ENCODE peak calls at places on chromosomes 6 and 20, in six cellular contexts. A is NCI-H2081; B is H54; Q is SHP77; J is stimulated activated CD4-positive, alpha-beta T cell treated with anti-CD3 and anti-CD28 coated beads, Interleukin-4, amount 100 ng/mL, for 24 hours; M is HL-60. V is an unnamed sample.

GRCh38 chr6:148747493-148748160 is 797 bp downstream of the UST start:
- DNase-seq in A (peak), B (no peak), Q (no peak), M (no peak), J (peak), V (peak)

GRCh38 chr6:37566209-37566859 is 66.6 kb upstream of the CCDC167 start:
- DNase-seq in A (peak), J (peak), Q (peak), M (no peak), B (peak), V (peak)

GRCh38 chr6:113732384-113732966 is 124.7 kb upstream of the MARCKS start:
- DNase-seq in A (peak), M (no peak), B (no peak), Q (peak), J (no peak), V (peak)

GRCh38 chr20:57638173-57638894 is 18.1 kb upstream of the ZBP1 start:
- DNase-seq in Q (no peak), J (no peak), B (no peak), M (no peak), A (no peak), V (no peak)

GRCh38 chr20:757509-757908 is 10.8 kb downstream of the SLC52A3 start:
- DNase-seq in B (no peak), A (no peak), M (no peak), Q (no peak), J (no peak), V (no peak)

GRCh38 chr6:73004817-73005216 is 220.5 kb downstream of the KHDC1L start:
- DNase-seq in J (no peak), M (no peak), A (no peak), B (no peak), Q (no peak), V (no peak)

GRCh38 chr6:35152067-35152707 is 11.0 kb upstream of the TCP11 start:
- DNase-seq in B (no peak), Q (no peak), A (no peak), M (no peak), J (no peak), V (no peak)

GRCh38 chr6:166333172-166333995 is 9.0 kb downstream of the SFT2D1 start:
- DNase-seq in Q (no peak), B (no peak), A (no peak), M (no peak), J (no peak), V (no peak)

GRCh38 chr6:107611060-107611824 is 121.3 kb downstream of the SOBP start:
- DNase-seq in B (no peak), A (no peak), Q (no peak), J (no peak), M (no peak), V (no peak)

GRCh38 chr6:114342086-114342825 is 567 bp downstream of the HS3ST5 start:
- DNase-seq in M (no peak), J (no peak), B (no peak), Q (no peak), A (no peak), V (no peak)

GRCh38 chr6:134034478-134034877 is 17.9 kb downstream of the SLC2A12 start:
- DNase-seq in J (no peak), B (no peak), M (no peak), Q (no peak), A (no peak), V (no peak)

GRCh38 chr6:82568290-82568993 is 204.8 kb downstream of the TPBG start:
- DNase-seq in J (no peak), M (no peak), Q (peak), B (no peak), A (peak), V (peak)

GRCh38 chr6:293185-294174 is 1.2 kb downstream of the DUSP22 start:
- DNase-seq in B (no peak), M (no peak), Q (no peak), A (no peak), J (peak), V (no peak)

GRCh38 chr6:83098589-83098988 is 31.1 kb downstream of the DOP1A start:
- DNase-seq in J (no peak), M (no peak), B (no peak), Q (no peak), A (no peak), V (no peak)

GRCh38 chr20:23433628-23434027 is 5.9 kb upstream of the CSTL1 start:
- DNase-seq in Q (no peak), J (no peak), M (no peak), A (no peak), B (no peak), V (no peak)

GRCh38 chr20:46356195-46357029 is 48.1 kb upstream of the CDH22 start:
- DNase-seq in B (no peak), M (no peak), J (no peak), A (no peak), Q (no peak), V (no peak)

GRCh38 chr20:64044484-64045247 is 4.8 kb downstream of the SOX18 start:
- DNase-seq in J (no peak), Q (no peak), B (peak), A (no peak), M (no peak), V (no peak)

V was measured in NCI-H1092 treated with DMSO at 0.1 percent for 48 hours.